ENCODE peak calls at places on chromosomes 12 and 14, in six cellular contexts. Z is Caco-2, A is bronchial epithelial cell, U is esophagus squamous epithelium, S is uterus, R is psoas muscle. N is an unnamed sample. For H3K27me3, the result is how much of the 10 kb centered on the place peaks cover.

GRCh38 chr14:50530794-50531193 is 1.6 kb downstream of the MAP4K5 start:
- DNase-seq in Z (no peak), A (no peak), U (no peak), S (no peak), R (no peak), N (no peak)

GRCh38 chr12:12992418-12993175 is 7.5 kb downstream of the HEBP1 start:
- DNase-seq in Z (no peak), A (peak), U (no peak), S (peak), R (peak), N (no peak)

GRCh38 chr14:94355191-94355794 is 32.2 kb upstream of the SERPINA6 start:
- DNase-seq in Z (no peak), A (peak), U (no peak), S (no peak), R (peak), N (peak)

GRCh38 chr14:32724864-32725550 is 213.7 kb upstream of the NPAS3 start:
- DNase-seq in Z (no peak), A (peak), U (no peak), S (no peak), R (no peak), N (no peak)

GRCh38 chr12:26359576-26359975 is 164.2 kb downstream of the SSPN start:
- DNase-seq in Z (no peak), A (no peak), U (no peak), S (no peak), R (no peak), N (no peak)

GRCh38 chr12:15995801-15996200 is 84.7 kb downstream of the DERA start:
- DNase-seq in Z (no peak), A (no peak), U (no peak), S (no peak), R (no peak), N (no peak)

GRCh38 chr12:64389154-64389553 is 1.4 kb downstream of the C12orf56 start:
- DNase-seq in Z (no peak), A (no peak), U (no peak), S (no peak), R (no peak), N (no peak)

GRCh38 chr14:95218472-95219193 is 61.3 kb upstream of the DICER1 start:
- DNase-seq in Z (no peak), A (no peak), U (no peak), S (no peak), R (no peak), N (no peak)

GRCh38 chr12:101042211-101042610 is 167.8 kb downstream of the SLC5A8 start:
- DNase-seq in Z (no peak), A (peak), U (no peak), S (no peak), R (no peak), N (no peak)

GRCh38 chr12:105485926-105486325 is 155.4 kb downstream of the C12orf75 start:
- DNase-seq in Z (no peak), A (no peak), U (no peak), S (no peak), R (no peak), N (no peak)

GRCh38 chr12:26848156-26848825 is 15.3 kb upstream of the ITPR2 start:
- DNase-seq in Z (no peak), A (peak), U (no peak), S (no peak), R (no peak), N (no peak)

GRCh38 chr14:91286530-91286937 is 42.0 kb upstream of the GPR68 start:
- DNase-seq in Z (peak), A (peak), U (no peak), S (peak), R (peak), N (peak)

GRCh38 chr12:25089738-25090137 is 105.2 kb downstream of the DNAI7 start:
- DNase-seq in Z (no peak), A (peak), U (no peak), S (no peak), R (no peak), N (peak)

GRCh38 chr12:2243275-2243674 is 190.5 kb downstream of the CACNA1C start:
- DNase-seq in Z (no peak), A (no peak), U (no peak), S (no peak), R (no peak), N (no peak)

GRCh38 chr12:63967358-63967757 is 122.9 kb downstream of the SRGAP1 start:
- DNase-seq in Z (no peak), A (peak), U (no peak), S (no peak), R (no peak), N (no peak)

GRCh38 chr14:21032326-21033154 is 2.1 kb downstream of the RNASE13 start:
- DNase-seq in Z (no peak), A (no peak), U (no peak), S (no peak), R (no peak), N (no peak)

GRCh38 chr14:41960316-41960715 is 353.6 kb downstream of the LRFN5 start:
- DNase-seq in Z (no peak), A (no peak), U (no peak), S (no peak), R (no peak), N (no peak)

GRCh38 chr12:122042910-122043309 is 21.2 kb downstream of the BCL7A start:
- DNase-seq in Z (no peak), A (no peak), U (no peak), S (no peak), R (no peak), N (no peak)

GRCh38 chr12:47236109-47236714 is 156.5 kb upstream of the AMIGO2 start:
- DNase-seq in Z (no peak), A (peak), U (no peak), S (peak), R (no peak), N (no peak)

GRCh38 chr12:124475295-124476010 is 92.0 kb downstream of the NCOR2 start:
- DNase-seq in Z (no peak), A (no peak), U (no peak), S (no peak), R (no peak), N (no peak)

GRCh38 chr12:56759270-56759908 is 3.7 kb upstream of the HSD17B6 start:
- DNase-seq in Z (no peak), A (peak), U (no peak), S (no peak), R (no peak), N (peak)

GRCh38 chr14:95304342-95304741 is 15.4 kb downstream of the CLMN start:
- DNase-seq in Z (no peak), A (no peak), U (no peak), S (no peak), R (no peak), N (no peak)

GRCh38 chr14:77044776-77045569 is 16.5 kb upstream of the IRF2BPL start:
- DNase-seq in Z (peak), A (peak), U (no peak), S (peak), R (peak), N (no peak)

GRCh38 chr12:121214855-121215745 is 5.2 kb downstream of the P2RX4 start:
- DNase-seq in Z (peak), A (peak), U (no peak), S (no peak), R (no peak), N (no peak)

GRCh38 chr12:41049033-41049432 is 139.1 kb upstream of the PDZRN4 start:
- DNase-seq in Z (no peak), A (no peak), U (no peak), S (no peak), R (no peak), N (no peak)

GRCh38 chr14:22131749-22132476 is 457.1 kb downstream of the DAD1 start:
- DNase-seq in Z (no peak), A (no peak), U (no peak), S (no peak), R (no peak), N (no peak)

GRCh38 chr12:121534495-121535148 is 46.2 kb downstream of the KDM2B start:
- DNase-seq in Z (no peak), A (no peak), U (no peak), S (no peak), R (no peak), N (no peak)

GRCh38 chr12:53207042-53207441 is at the start of gene ITGB7:
- DNase-seq in Z (no peak), A (no peak), U (no peak), S (no peak), R (no peak), N (no peak)

GRCh38 chr14:84217066-84217465 is 1312.9 kb upstream of the FLRT2 start:
- DNase-seq in Z (no peak), A (no peak), U (no peak), S (no peak), R (no peak), N (no peak)

GRCh38 chr14:93993382-93993781 is 3.7 kb upstream of the CCDC197 start:
- DNase-seq in Z (no peak), A (no peak), U (no peak), S (no peak), R (no peak), N (no peak)

GRCh38 chr12:111041091-111041490 is 120.7 kb upstream of the MYL2 start:
- DNase-seq in Z (no peak), A (no peak), U (no peak), S (no peak), R (no peak), N (no peak)

GRCh38 chr12:27057543-27057942 is 24.8 kb downstream of the C12orf71 start:
- DNase-seq in Z (no peak), A (peak), U (no peak), S (no peak), R (no peak), N (no peak)

GRCh38 chr14:65230287-65230728 is 128.0 kb upstream of the MAX start:
- DNase-seq in Z (no peak), A (no peak), U (no peak), S (no peak), R (no peak), N (peak)

GRCh38 chr14:42736408-42736807 is 1129.7 kb downstream of the LRFN5 start:
- DNase-seq in Z (no peak), A (no peak), U (no peak), S (no peak), R (no peak), N (no peak)

GRCh38 chr14:102795060-102795925 is 18.0 kb downstream of the TRAF3 start:
- DNase-seq in Z (peak), A (peak), U (peak), S (peak), R (peak), N (peak)

GRCh38 chr12:20096430-20096829 is 271.9 kb upstream of the PDE3A start:
- DNase-seq in Z (no peak), A (no peak), U (no peak), S (no peak), R (no peak), N (no peak)

GRCh38 chr12:87661770-87662402 is 367.3 kb downstream of the C12orf50 start:
- DNase-seq in Z (no peak), A (peak), U (no peak), S (no peak), R (no peak), N (no peak)

GRCh38 chr12:63869656-63870055 is 25.2 kb downstream of the SRGAP1 start:
- DNase-seq in Z (no peak), A (no peak), U (no peak), S (no peak), R (no peak), N (no peak)

GRCh38 chr12:98344034-98344565 is 171.3 kb upstream of the TMPO start:
- DNase-seq in Z (no peak), A (no peak), U (no peak), S (no peak), R (no peak), N (no peak)

GRCh38 chr12:98345308-98345876 is 170.0 kb upstream of the TMPO start:
- DNase-seq in Z (peak), A (peak), U (no peak), S (no peak), R (no peak), N (no peak)

GRCh38 chr12:98343002-98343567 is 172.3 kb upstream of the TMPO start:
- DNase-seq in Z (no peak), A (no peak), U (no peak), S (no peak), R (no peak), N (no peak)

GRCh38 chr12:98341732-98342131 is 173.7 kb upstream of the TMPO start:
- DNase-seq in Z (no peak), A (no peak), U (no peak), S (no peak), R (no peak), N (no peak)

DNA sequence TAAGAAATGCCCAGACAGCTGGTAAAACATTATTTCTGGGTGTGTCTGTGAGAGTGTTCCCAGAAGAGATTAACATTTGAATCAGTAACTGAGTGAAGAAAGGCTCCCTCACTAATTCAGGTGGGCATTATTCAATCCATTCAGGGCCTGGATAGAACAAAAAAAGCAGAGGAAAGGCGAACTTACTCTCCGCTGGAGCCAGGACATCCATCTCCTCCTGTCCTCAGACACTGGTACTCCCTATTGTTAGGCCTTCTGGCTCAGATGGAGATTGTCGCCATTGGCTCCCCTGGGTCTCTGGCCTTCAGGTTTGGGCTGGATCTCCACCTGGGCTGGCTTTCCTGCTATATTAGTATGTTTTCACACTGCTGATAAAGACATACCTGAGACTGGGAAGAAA is 170.8 kb upstream of the TMPO start:
- DNase-seq in Z (no peak), A (no peak), U (no peak), S (no peak), R (no peak), N (no peak)
- H3K27me3 ChIP-seq in Z (under half), A (under half), U (under half), S (under half), R (under half), N (under half)

GRCh38 chr12:74689929-74690328 is 152.3 kb downstream of the ATXN7L3B start:
- DNase-seq in Z (no peak), A (no peak), U (no peak), S (no peak), R (no peak), N (no peak)

GRCh38 chr12:74689071-74689655 is 151.5 kb downstream of the ATXN7L3B start:
- DNase-seq in Z (no peak), A (peak), U (no peak), S (no peak), R (no peak), N (no peak)

GRCh38 chr12:74685385-74685784 is 147.8 kb downstream of the ATXN7L3B start:
- DNase-seq in Z (no peak), A (no peak), U (no peak), S (no peak), R (no peak), N (no peak)
- H3K4me3 ChIP-seq in Z (no peak), A (no peak), U (no peak), S (no peak), R (no peak), N (no peak)

GRCh38 chr14:74299061-74299545 is 3.6 kb downstream of the ABCD4 start:
- DNase-seq in Z (no peak), A (peak), U (no peak), S (no peak), R (peak), N (no peak)

GRCh38 chr14:74302634-74303569 is at the start of gene ABCD4:
- DNase-seq in Z (peak), A (peak), U (peak), S (peak), R (peak), N (peak)

GRCh38 chr14:74301594-74302159 is 1.1 kb downstream of the ABCD4 start:
- DNase-seq in Z (no peak), A (no peak), U (no peak), S (no peak), R (no peak), N (no peak)

DNA sequence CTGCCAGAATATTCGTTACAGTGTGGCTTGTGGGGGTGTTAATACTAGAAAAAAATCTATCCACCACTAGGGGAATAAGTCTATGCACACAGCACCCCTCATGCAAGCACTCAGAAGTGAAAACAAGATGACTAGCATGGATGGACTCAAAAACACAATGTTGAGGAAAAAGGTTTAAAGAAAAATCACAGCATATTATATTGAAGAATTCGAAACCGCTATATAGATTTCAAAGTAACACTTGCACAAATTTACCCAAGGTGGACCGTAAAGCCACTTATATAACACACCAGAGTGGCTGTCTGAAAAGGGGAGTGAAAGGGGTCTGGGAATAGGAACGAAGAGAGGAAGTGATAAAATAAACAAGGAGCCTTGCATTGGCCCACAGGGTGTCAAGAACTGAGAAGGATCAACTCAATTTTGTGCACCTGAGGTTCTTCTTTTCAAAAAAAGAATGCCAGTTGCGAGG is 540 bp downstream of the ABCD4 start:
- DNase-seq in Z (no peak), A (peak), U (no peak), S (no peak), R (no peak), N (no peak)
- TF ChIP-seq CTCF in Z (peak), A (peak), U (no peak), S (peak), R (peak), N (peak)

DNA sequence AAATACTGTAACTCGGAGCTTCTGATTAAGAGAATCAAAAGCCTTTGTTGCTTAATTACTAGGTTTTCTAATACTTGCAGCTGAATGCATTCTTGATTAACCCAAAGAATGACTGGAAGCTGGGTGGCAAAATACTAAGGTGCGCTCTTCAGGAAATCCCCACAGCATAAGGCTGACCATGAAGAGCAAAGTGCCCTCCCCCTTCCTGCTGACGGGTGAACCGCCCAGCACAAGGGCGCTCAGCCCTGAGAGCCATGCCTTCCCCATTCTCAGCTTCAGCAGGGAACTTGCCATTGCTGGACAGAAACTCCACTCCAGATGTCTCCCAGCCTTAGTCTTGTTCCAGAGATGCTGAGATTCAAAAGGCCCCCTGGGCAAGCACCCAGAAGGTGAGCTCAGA is 27.2 kb upstream of the FBRSL1 start:
- DNase-seq in Z (no peak), A (no peak), U (no peak), S (no peak), R (no peak), N (no peak)
- H3K27me3 ChIP-seq in Z (under half), A (under half), U (under half), S (under half), R (under half), N (under half)

DNA sequence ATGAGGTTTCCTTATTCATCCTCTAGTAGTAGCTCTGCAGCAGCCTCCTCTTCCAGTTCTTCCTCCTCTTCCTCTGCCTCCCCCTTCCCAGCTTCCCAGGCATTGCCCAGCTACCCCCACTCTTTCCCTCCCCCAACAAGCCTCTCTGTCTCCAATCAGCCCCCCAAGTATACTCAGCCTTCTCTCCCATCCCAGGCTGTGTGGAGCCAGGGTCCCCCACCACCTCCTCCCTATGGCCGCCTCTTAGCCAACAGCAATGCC is 7.3 kb upstream of the RNU7-1 start:
- DNase-seq in Z (no peak), A (no peak), U (no peak), S (no peak), R (no peak), N (no peak)
- H3K4me3 ChIP-seq in Z (no peak), A (no peak), U (no peak), S (no peak), R (no peak), N (no peak)

DNA sequence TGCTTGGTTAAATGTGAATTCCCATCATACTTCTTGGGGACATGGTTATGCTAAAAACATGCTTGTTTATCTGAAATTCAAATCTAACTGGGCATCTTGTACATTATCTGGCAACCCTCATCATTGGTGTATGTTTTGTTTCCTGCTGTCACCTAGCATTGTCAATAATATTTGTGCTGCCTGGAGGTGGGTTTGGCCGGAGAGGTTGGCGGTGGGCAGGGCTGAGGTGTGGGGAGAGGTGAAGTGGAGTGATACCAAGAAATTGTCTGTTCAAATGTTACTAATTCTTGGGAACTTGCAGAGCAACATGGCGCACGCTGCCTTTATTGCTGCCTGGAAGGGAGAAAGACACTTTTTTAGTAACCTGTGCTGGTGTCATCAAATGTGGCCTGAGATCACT is 280.5 kb downstream of the VRK1 start:
- DNase-seq in Z (no peak), A (no peak), U (no peak), S (no peak), R (no peak), N (no peak)
- TF ChIP-seq CTCF in Z (no peak), A (no peak), U (no peak), S (no peak), R (no peak), N (no peak)

DNA sequence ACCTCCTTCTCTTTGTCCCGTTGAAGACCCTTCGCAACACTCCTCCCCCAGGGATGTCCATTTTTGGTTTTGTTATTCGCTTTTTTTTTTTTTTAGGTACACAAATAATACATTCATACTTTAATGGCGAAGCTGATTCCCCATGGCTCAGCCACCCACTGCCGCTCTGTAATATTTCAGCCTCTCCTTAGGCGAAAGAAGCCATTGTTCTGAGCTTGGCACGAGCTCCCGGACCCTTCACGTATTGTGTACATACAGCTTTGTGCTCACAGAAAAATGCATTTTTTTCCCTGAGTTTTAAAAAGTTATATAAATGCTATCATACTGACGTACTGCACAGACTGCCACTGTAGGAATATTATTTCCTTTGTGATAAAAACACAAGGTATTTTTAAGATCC is 115.0 kb downstream of the TMEM132C start:
- DNase-seq in Z (no peak), A (no peak), U (no peak), S (no peak), R (no peak), N (no peak)
- H3K27me3 ChIP-seq in Z (under half), A (under half), U (under half), S (under half), R (under half), N (under half)

GRCh38 chr12:6792522-6793201 is 3.3 kb downstream of the CD4 start:
- DNase-seq in Z (no peak), A (no peak), U (no peak), S (no peak), R (peak), N (no peak)
- H3K4me3 ChIP-seq in Z (no peak), A (no peak), U (peak), S (no peak), R (no peak), N (no peak)